ENCODE peak calls at places on chromosome X, in four cellular contexts. One of them, this sample, is unnamed.

GRCh38 chrX:130025256-130025655 is 42.8 kb downstream of the BCORL1 start:
- DNase-seq in ovary: no peak
- DNase-seq in PC-3: no peak
- DNase-seq in H1: no peak
- DNase-seq in this sample: no peak

GRCh38 chrX:122269243-122269781 is 914.8 kb upstream of the GRIA3 start:
- DNase-seq in PC-3: no peak
- DNase-seq in ovary: no peak
- DNase-seq in H1: no peak
- DNase-seq in this sample: no peak

GRCh38 chrX:43615677-43616076 is 40.4 kb upstream of the MAOA start:
- DNase-seq in ovary: no peak
- DNase-seq in H1: no peak
- DNase-seq in PC-3: no peak
- DNase-seq in this sample: no peak

GRCh38 chrX:93591398-93591797 is 82.0 kb downstream of the NAP1L3 start:
- DNase-seq in ovary: no peak
- DNase-seq in H1: no peak
- DNase-seq in PC-3: peak
- DNase-seq in this sample: peak

GRCh38 chrX:129981752-129982299 is 609 bp upstream of the BCORL1 start:
- DNase-seq in H1: no peak
- DNase-seq in ovary: no peak
- DNase-seq in PC-3: no peak
- DNase-seq in this sample: no peak

GRCh38 chrX:3518870-3519269 is 172.4 kb upstream of the MXRA5 start:
- DNase-seq in ovary: no peak
- DNase-seq in H1: peak
- DNase-seq in PC-3: peak
- DNase-seq in this sample: no peak

GRCh38 chrX:42992199-42992943 is 214.4 kb upstream of the PPP1R2C start:
- DNase-seq in H1: no peak
- DNase-seq in ovary: no peak
- DNase-seq in PC-3: peak
- DNase-seq in this sample: no peak

GRCh38 chrX:10833299-10834169 is 213.1 kb upstream of the MID1 start:
- DNase-seq in H1: peak
- DNase-seq in ovary: peak
- DNase-seq in PC-3: peak
- DNase-seq in this sample: peak

GRCh38 chrX:109760241-109760921 is 27.3 kb upstream of the ACSL4 start:
- DNase-seq in H1: no peak
- DNase-seq in PC-3: peak
- DNase-seq in ovary: no peak
- DNase-seq in this sample: peak

GRCh38 chrX:150035531-150035930 is 97.2 kb upstream of the EOLA2 start:
- DNase-seq in PC-3: peak
- DNase-seq in H1: no peak
- DNase-seq in ovary: no peak
- DNase-seq in this sample: peak

GRCh38 chrX:10233173-10233572 is 76.4 kb downstream of the CLCN4 start:
- DNase-seq in PC-3: no peak
- DNase-seq in ovary: no peak
- DNase-seq in H1: no peak
- DNase-seq in this sample: no peak

GRCh38 chrX:124341361-124342132 is 4.8 kb upstream of the SH2D1A start:
- DNase-seq in ovary: no peak
- DNase-seq in PC-3: no peak
- DNase-seq in H1: no peak
- DNase-seq in this sample: no peak

GRCh38 chrX:28920554-28920953 is 333.3 kb downstream of the IL1RAPL1 start:
- DNase-seq in PC-3: peak
- DNase-seq in H1: no peak
- DNase-seq in ovary: no peak
- DNase-seq in this sample: peak

This sample was measured in DMS53.